ENCODE peak calls at places on chromosomes 4 and X, in six cellular contexts. One of them, this sample, is unnamed.

GRCh38 chr4:8854866-8855265 is 16.8 kb downstream of the HMX1 start:
- DNase-seq in GM23338: no peak
- DNase-seq in PC-3: no peak
- DNase-seq in HCT116: no peak
- DNase-seq in hepatocyte: peak
- DNase-seq in GM23248: peak
- DNase-seq in this sample: no peak

GRCh38 chrX:51779306-51779705 is 36.1 kb downstream of the GSPT2 start:
- DNase-seq in PC-3: no peak
- DNase-seq in GM23248: no peak
- DNase-seq in HCT116: no peak
- DNase-seq in GM23338: peak
- DNase-seq in hepatocyte: no peak
- DNase-seq in this sample: no peak

GRCh38 chr4:70801265-70801809 is 38.4 kb downstream of the GRSF1 start:
- DNase-seq in GM23338: no peak
- DNase-seq in HCT116: no peak
- DNase-seq in hepatocyte: no peak
- DNase-seq in GM23248: no peak
- DNase-seq in PC-3: no peak
- DNase-seq in this sample: no peak

GRCh38 chrX:40049084-40049641 is 48.6 kb downstream of the BCOR start:
- DNase-seq in HCT116: no peak
- DNase-seq in GM23248: no peak
- DNase-seq in GM23338: no peak
- DNase-seq in PC-3: no peak
- DNase-seq in hepatocyte: no peak
- DNase-seq in this sample: no peak

GRCh38 chrX:152637649-152638442 is at the start of gene GABRQ:
- DNase-seq in PC-3: no peak
- DNase-seq in GM23338: peak
- DNase-seq in HCT116: peak
- DNase-seq in hepatocyte: peak
- DNase-seq in GM23248: peak
- DNase-seq in this sample: peak

GRCh38 chrX:30219372-30219771 is 4.0 kb downstream of the MAGEB2 start:
- DNase-seq in GM23338: peak
- DNase-seq in GM23248: no peak
- DNase-seq in hepatocyte: no peak
- DNase-seq in HCT116: no peak
- DNase-seq in PC-3: no peak
- DNase-seq in this sample: no peak

GRCh38 chr4:42710329-42710728 is 53.4 kb upstream of the ATP8A1 start:
- DNase-seq in GM23248: no peak
- DNase-seq in PC-3: no peak
- DNase-seq in HCT116: no peak
- DNase-seq in GM23338: no peak
- DNase-seq in hepatocyte: no peak
- DNase-seq in this sample: peak

GRCh38 chrX:14029039-14029424 is 660 bp downstream of the GEMIN8 start:
- DNase-seq in HCT116: no peak
- DNase-seq in GM23248: no peak
- DNase-seq in GM23338: no peak
- DNase-seq in PC-3: no peak
- DNase-seq in hepatocyte: no peak
- DNase-seq in this sample: peak

GRCh38 chrX:110123331-110123782 is 120.4 kb downstream of the TMEM164 start:
- DNase-seq in hepatocyte: peak
- DNase-seq in PC-3: no peak
- DNase-seq in HCT116: no peak
- DNase-seq in GM23338: no peak
- DNase-seq in GM23248: no peak
- DNase-seq in this sample: no peak

GRCh38 chr4:8387194-8387593 is 53.3 kb downstream of the ACOX3 start:
- DNase-seq in hepatocyte: no peak
- DNase-seq in HCT116: no peak
- DNase-seq in GM23248: no peak
- DNase-seq in GM23338: no peak
- DNase-seq in PC-3: no peak
- DNase-seq in this sample: no peak

GRCh38 chr4:67207941-67208441 is 337.3 kb downstream of the CENPC start:
- DNase-seq in HCT116: no peak
- DNase-seq in hepatocyte: no peak
- DNase-seq in PC-3: no peak
- DNase-seq in GM23248: no peak
- DNase-seq in GM23338: no peak
- DNase-seq in this sample: no peak

GRCh38 chrX:91434351-91435168 is at the start of gene PABPC5:
- DNase-seq in PC-3: peak
- DNase-seq in GM23338: peak
- DNase-seq in GM23248: peak
- DNase-seq in HCT116: no peak
- DNase-seq in hepatocyte: peak
- DNase-seq in this sample: peak

GRCh38 chr4:15488658-15489470 is 19.2 kb downstream of the CC2D2A start:
- DNase-seq in GM23248: peak
- DNase-seq in PC-3: no peak
- DNase-seq in HCT116: no peak
- DNase-seq in hepatocyte: no peak
- DNase-seq in GM23338: no peak
- DNase-seq in this sample: no peak

GRCh38 chr4:168866635-168867034 is 143.4 kb downstream of the CBR4 start:
- DNase-seq in hepatocyte: no peak
- DNase-seq in HCT116: no peak
- DNase-seq in GM23338: no peak
- DNase-seq in PC-3: no peak
- DNase-seq in GM23248: no peak
- DNase-seq in this sample: no peak

GRCh38 chr4:186957952-186958555 is 234.4 kb upstream of the FAT1 start:
- DNase-seq in HCT116: no peak
- DNase-seq in GM23248: no peak
- DNase-seq in hepatocyte: no peak
- DNase-seq in GM23338: no peak
- DNase-seq in PC-3: no peak
- DNase-seq in this sample: peak

GRCh38 chrX:12403474-12404082 is 265.3 kb downstream of the FRMPD4 start:
- DNase-seq in GM23338: no peak
- DNase-seq in GM23248: no peak
- DNase-seq in PC-3: no peak
- DNase-seq in hepatocyte: no peak
- DNase-seq in HCT116: no peak
- DNase-seq in this sample: no peak

GRCh38 chrX:80808854-80809493 is 703 bp downstream of the BRWD3 start:
- DNase-seq in GM23338: peak
- DNase-seq in PC-3: peak
- DNase-seq in GM23248: peak
- DNase-seq in hepatocyte: peak
- DNase-seq in HCT116: no peak
- DNase-seq in this sample: peak

GRCh38 chr4:45442466-45442865 is 681.4 kb downstream of the GABRG1 start:
- DNase-seq in PC-3: peak
- DNase-seq in hepatocyte: peak
- DNase-seq in GM23338: peak
- DNase-seq in HCT116: no peak
- DNase-seq in GM23248: peak
- DNase-seq in this sample: peak

GRCh38 chr4:152220201-152220666 is 315.7 kb downstream of the FBXW7 start:
- DNase-seq in HCT116: no peak
- DNase-seq in PC-3: peak
- DNase-seq in hepatocyte: no peak
- DNase-seq in GM23248: peak
- DNase-seq in GM23338: no peak
- DNase-seq in this sample: no peak

GRCh38 chrX:71458866-71459265 is 74.0 kb upstream of the OGT start:
- DNase-seq in GM23338: peak
- DNase-seq in HCT116: no peak
- DNase-seq in PC-3: no peak
- DNase-seq in GM23248: no peak
- DNase-seq in hepatocyte: no peak
- DNase-seq in this sample: no peak

GRCh38 chr4:108725457-108725856 is 37.4 kb downstream of the ETNPPL start:
- DNase-seq in GM23338: peak
- DNase-seq in PC-3: peak
- DNase-seq in hepatocyte: no peak
- DNase-seq in GM23248: no peak
- DNase-seq in HCT116: peak
- DNase-seq in this sample: peak

GRCh38 chrX:107507093-107507743 is 57.8 kb downstream of the FRMPD3 start:
- DNase-seq in PC-3: no peak
- DNase-seq in GM23338: peak
- DNase-seq in GM23248: no peak
- DNase-seq in HCT116: no peak
- DNase-seq in hepatocyte: no peak
- DNase-seq in this sample: no peak

GRCh38 chr4:149370002-149370401 is 445.6 kb downstream of the IQCM start:
- DNase-seq in GM23248: no peak
- DNase-seq in hepatocyte: no peak
- DNase-seq in GM23338: no peak
- DNase-seq in HCT116: no peak
- DNase-seq in PC-3: peak
- DNase-seq in this sample: no peak

GRCh38 chr4:40564004-40564403 is 65.7 kb downstream of the RBM47 start:
- DNase-seq in HCT116: peak
- DNase-seq in GM23248: peak
- DNase-seq in GM23338: no peak
- DNase-seq in PC-3: peak
- DNase-seq in hepatocyte: no peak
- DNase-seq in this sample: no peak

GRCh38 chr4:8029689-8030088 is 90.0 kb upstream of the AFAP1 start:
- DNase-seq in HCT116: no peak
- DNase-seq in hepatocyte: no peak
- DNase-seq in PC-3: no peak
- DNase-seq in GM23248: no peak
- DNase-seq in GM23338: no peak
- DNase-seq in this sample: no peak

GRCh38 chrX:121256653-121257052 is 209.2 kb downstream of the GLUD2 start:
- DNase-seq in PC-3: peak
- DNase-seq in HCT116: no peak
- DNase-seq in hepatocyte: no peak
- DNase-seq in GM23338: no peak
- DNase-seq in GM23248: peak
- DNase-seq in this sample: no peak

GRCh38 chr4:106530816-106531215 is 162.2 kb upstream of the GIMD1 start:
- DNase-seq in GM23248: peak
- DNase-seq in HCT116: no peak
- DNase-seq in hepatocyte: no peak
- DNase-seq in PC-3: no peak
- DNase-seq in GM23338: no peak
- DNase-seq in this sample: no peak

GRCh38 chr4:146245899-146246298 is 31.6 kb downstream of the REELD1 start:
- DNase-seq in HCT116: no peak
- DNase-seq in GM23338: no peak
- DNase-seq in PC-3: no peak
- DNase-seq in hepatocyte: no peak
- DNase-seq in GM23248: peak
- DNase-seq in this sample: no peak

GRCh38 chr4:146246381-146246780 is 32.0 kb downstream of the REELD1 start:
- DNase-seq in GM23248: no peak
- DNase-seq in PC-3: no peak
- DNase-seq in HCT116: no peak
- DNase-seq in hepatocyte: no peak
- DNase-seq in GM23338: no peak
- DNase-seq in this sample: no peak

GRCh38 chr4:146243883-146244277 is 29.5 kb downstream of the REELD1 start:
- DNase-seq in GM23338: no peak
- DNase-seq in HCT116: no peak
- DNase-seq in hepatocyte: no peak
- DNase-seq in PC-3: no peak
- DNase-seq in GM23248: no peak
- DNase-seq in this sample: no peak

GRCh38 chr4:146244496-146244895 is 30.2 kb downstream of the REELD1 start:
- DNase-seq in HCT116: no peak
- DNase-seq in hepatocyte: no peak
- DNase-seq in GM23338: no peak
- DNase-seq in GM23248: no peak
- DNase-seq in PC-3: no peak
- DNase-seq in this sample: no peak

DNA sequence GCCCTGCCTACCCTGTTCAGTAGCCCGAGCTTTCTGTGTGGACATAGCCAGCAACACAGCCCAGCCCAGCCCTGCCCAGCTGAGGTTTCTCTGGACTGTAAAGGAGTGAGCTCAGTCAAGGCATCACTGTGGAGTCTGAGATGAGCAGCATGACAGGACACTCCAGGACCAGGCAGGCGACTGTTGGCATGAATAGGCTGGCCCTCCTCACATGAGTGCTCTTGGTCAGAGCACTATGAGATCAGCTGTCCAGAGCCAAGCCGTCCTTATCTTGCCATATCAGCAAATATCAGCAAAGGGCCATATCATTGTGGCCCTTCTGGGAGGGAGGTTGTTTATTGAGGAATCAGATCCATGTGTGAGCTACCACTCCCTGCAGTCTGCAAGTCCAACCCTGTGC is 30.9 kb downstream of the REELD1 start:
- DNase-seq in hepatocyte: peak
- DNase-seq in PC-3: no peak
- DNase-seq in GM23248: peak
- DNase-seq in GM23338: no peak
- DNase-seq in HCT116: no peak
- DNase-seq in this sample: no peak
- TF ChIP-seq EZH2phosphoT487 in hepatocyte: no peak
- TF ChIP-seq EZH2phosphoT487 in PC-3: no peak
- TF ChIP-seq EZH2phosphoT487 in GM23248: no peak
- TF ChIP-seq EZH2phosphoT487 in GM23338: no peak
- TF ChIP-seq EZH2phosphoT487 in HCT116: no peak
- TF ChIP-seq EZH2phosphoT487 in this sample: no peak

GRCh38 chr4:30722092-30722915 is 2.1 kb downstream of the PCDH7 start:
- DNase-seq in GM23338: peak
- DNase-seq in HCT116: no peak
- DNase-seq in GM23248: no peak
- DNase-seq in PC-3: no peak
- DNase-seq in hepatocyte: peak
- DNase-seq in this sample: peak
- TF ChIP-seq EZH2 in GM23338: peak
- TF ChIP-seq EZH2 in HCT116: no peak
- TF ChIP-seq EZH2 in GM23248: no peak
- TF ChIP-seq EZH2 in PC-3: no peak
- TF ChIP-seq EZH2 in hepatocyte: no peak
- TF ChIP-seq EZH2 in this sample: peak

DNA sequence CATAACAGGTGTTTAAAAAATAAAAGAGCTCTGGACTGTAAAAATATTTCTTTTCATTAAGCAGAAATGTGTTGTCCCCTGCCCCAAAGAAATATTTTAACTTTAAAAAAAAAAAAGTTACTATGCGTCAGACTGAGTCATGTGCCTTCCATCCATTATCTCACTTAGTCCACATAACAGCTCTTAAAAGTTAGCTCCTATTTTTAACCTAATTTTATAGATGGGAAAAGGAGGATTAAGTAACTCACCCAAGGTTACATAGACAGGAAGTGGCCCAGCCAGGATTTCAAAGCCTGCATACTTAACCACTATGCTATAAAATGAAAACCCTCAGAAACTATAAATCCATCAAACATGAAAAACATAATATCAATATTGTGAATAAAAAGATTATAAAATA is 97.7 kb downstream of the MANBA start:
- DNase-seq in GM23248: peak
- DNase-seq in HCT116: no peak
- DNase-seq in GM23338: no peak
- DNase-seq in PC-3: peak
- DNase-seq in hepatocyte: no peak
- DNase-seq in this sample: no peak
- TF ChIP-seq EZH2phosphoT487 in GM23248: no peak
- TF ChIP-seq EZH2phosphoT487 in HCT116: no peak
- TF ChIP-seq EZH2phosphoT487 in GM23338: no peak
- TF ChIP-seq EZH2phosphoT487 in PC-3: no peak
- TF ChIP-seq EZH2phosphoT487 in hepatocyte: no peak
- TF ChIP-seq EZH2phosphoT487 in this sample: no peak

GRCh38 chr4:154741877-154742851 is 1.6 kb upstream of the LRAT start:
- DNase-seq in GM23248: peak
- DNase-seq in HCT116: no peak
- DNase-seq in hepatocyte: peak
- DNase-seq in PC-3: no peak
- DNase-seq in GM23338: peak
- DNase-seq in this sample: peak
- TF ChIP-seq EZH2 in GM23248: peak
- TF ChIP-seq EZH2 in HCT116: no peak
- TF ChIP-seq EZH2 in hepatocyte: peak
- TF ChIP-seq EZH2 in PC-3: no peak
- TF ChIP-seq EZH2 in GM23338: peak
- TF ChIP-seq EZH2 in this sample: peak